ENCODE peak calls at places on chromosomes 5 and 9, in nine cellular contexts. W is lower leg skin, I is mammary epithelial cell, D is fibroblast of the aortic adventitia, G is AG10803, Y is right atrium auricular region, T is prostate gland, R is GM23338, L is fibroblast of pulmonary artery. B is an unnamed sample.

GRCh38 chr5:178116406-178116885 is 3.1 kb downstream of the N4BP3 start:
- DNase-seq in W (no peak), I (no peak), D (no peak), G (no peak), Y (no peak), T (no peak), R (no peak), L (no peak), B (peak; percentile 88)

GRCh38 chr9:31336841-31337240 is 1047.6 kb upstream of the ACO1 start:
- DNase-seq in W (no peak), I (no peak), D (no peak), G (no peak), Y (no peak), T (no peak), R (no peak), L (no peak), B (no peak)

GRCh38 chr9:91207889-91208651 is 153.6 kb downstream of the AUH start:
- DNase-seq in W (no peak), I (peak; percentile 72), D (peak; percentile 85), G (peak; percentile 88), Y (no peak), T (no peak), R (no peak), L (peak; percentile 63), B (peak; percentile 91)

GRCh38 chr9:137229903-137230719 is 590 bp upstream of the SLC34A3 start:
- DNase-seq in W (no peak), I (no peak), D (no peak), G (no peak), Y (no peak), T (no peak), R (no peak), L (no peak), B (no peak)

GRCh38 chr9:94904806-94905205 is 178.3 kb downstream of the AOPEP start:
- DNase-seq in W (no peak), I (no peak), D (no peak), G (no peak), Y (no peak), T (no peak), R (no peak), L (no peak), B (no peak)

GRCh38 chr9:135850737-135851136 is 56.6 kb downstream of the CAMSAP1 start:
- DNase-seq in W (no peak), I (no peak), D (no peak), G (no peak), Y (no peak), T (no peak), R (no peak), L (no peak), B (no peak)

GRCh38 chr9:126804198-126804695 is 593 bp upstream of the ZBTB43 start:
- DNase-seq in W (no peak), I (no peak), D (no peak), G (no peak), Y (no peak), T (no peak), R (no peak), L (no peak), B (no peak)

GRCh38 chr9:81614335-81614734 is 75.0 kb downstream of the TLE1 start:
- DNase-seq in W (no peak), I (no peak), D (no peak), G (no peak), Y (no peak), T (no peak), R (no peak), L (no peak), B (no peak)

GRCh38 chr9:112326194-112326593 is 7.2 kb downstream of the PTBP3 start:
- DNase-seq in W (no peak), I (no peak), D (no peak), G (no peak), Y (no peak), T (no peak), R (peak; percentile 17), L (no peak), B (peak; percentile 51)

DNA sequence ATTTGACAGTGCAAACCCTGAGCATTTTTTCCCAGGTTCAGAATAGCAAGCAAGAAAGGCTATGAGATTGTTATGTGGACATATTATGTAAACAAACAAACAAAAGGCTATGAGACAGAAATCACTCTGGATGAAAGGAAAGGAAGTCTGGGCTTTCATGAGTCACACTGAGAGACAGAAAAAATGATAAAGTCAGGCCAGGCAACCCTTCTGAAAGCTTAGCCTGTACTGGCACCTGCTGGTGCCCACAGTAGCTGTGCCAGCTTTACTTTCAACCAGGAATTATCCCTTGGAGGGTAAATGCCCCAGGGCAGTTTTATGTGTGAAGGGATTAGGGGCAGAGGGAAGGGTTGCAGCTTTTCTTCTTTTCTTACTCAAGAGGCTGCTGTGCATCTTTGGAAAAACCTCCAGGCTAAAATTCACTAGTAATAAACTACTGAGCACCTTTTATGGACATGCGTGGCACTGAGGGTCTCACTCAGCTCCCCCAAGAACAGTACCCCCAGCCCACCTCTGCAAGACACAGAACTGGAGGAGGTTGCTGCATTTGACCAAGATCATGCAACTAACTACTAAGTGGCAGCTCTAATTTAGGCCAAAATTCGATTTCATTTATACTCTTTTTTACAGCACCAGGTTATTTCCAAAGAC is 41.7 kb downstream of the ACTL7B start:
- DNase-seq in W (peak; percentile 28), I (peak; percentile 71), D (peak; percentile 40), G (peak; percentile 42), Y (no peak), T (no peak), R (peak; percentile 38), L (peak; percentile 47), B (no peak)
- TF ChIP-seq CTCF in W (no peak), I (peak; percentile 84), D (peak; percentile 35), G (peak; percentile 57), Y (peak; percentile 47), T (no peak), R (peak; percentile 49), L (peak; percentile 29), B (peak; percentile 15)

GRCh38 chr5:168064933-168065622 is 226.4 kb upstream of the WWC1 start:
- DNase-seq in W (no peak), I (no peak), D (no peak), G (no peak), Y (no peak), T (no peak), R (no peak), L (no peak), B (no peak)
- H3K4me3 ChIP-seq in W (no peak overlapping the region), I (no peak overlapping the region), D (no peak overlapping the region), G (no peak overlapping the region), Y (no peak overlapping the region), T (no peak overlapping the region), R (no peak overlapping the region), L (no peak overlapping the region), B (no peak overlapping the region)

DNA sequence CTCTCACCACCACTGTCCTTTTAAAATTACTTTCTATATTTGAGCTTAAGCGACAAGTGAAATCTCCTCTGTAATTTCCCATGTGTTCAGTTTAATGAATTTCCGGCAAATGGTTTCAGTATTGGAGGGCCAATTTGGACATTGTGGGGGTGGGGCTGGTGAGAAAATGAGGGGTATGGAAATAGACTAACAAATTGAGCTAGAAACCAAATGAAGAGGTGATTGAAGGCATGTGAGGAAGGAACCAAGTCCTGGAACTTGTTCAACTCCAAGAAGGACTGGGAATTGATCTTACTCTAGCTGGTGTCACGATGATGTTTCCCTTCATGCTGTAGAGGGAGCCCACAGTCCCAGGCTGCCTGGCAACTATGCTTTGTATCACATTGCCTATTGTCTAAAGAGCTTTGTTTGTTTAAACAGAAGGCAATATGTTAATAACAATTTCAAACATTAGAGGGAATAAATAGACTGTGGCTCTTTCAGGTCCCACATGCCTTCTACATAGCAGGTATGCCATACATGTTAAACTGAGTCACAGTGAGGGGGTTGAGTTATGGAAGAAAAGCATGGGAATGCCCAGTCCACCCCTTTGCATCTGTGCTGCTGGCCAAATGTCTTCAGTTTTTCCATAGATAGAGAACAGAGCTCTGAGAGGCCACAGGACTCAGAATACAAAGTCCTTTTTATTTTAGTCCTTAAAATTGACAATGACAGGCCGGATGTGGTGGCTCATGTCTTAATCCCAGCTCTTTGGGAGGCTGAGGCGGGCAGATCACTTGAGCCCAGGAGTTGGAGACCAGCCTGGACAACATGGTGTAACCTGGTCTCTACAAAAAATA is 25.0 kb upstream of the MATR3 start:
- DNase-seq in W (no peak), I (no peak), D (no peak), G (no peak), Y (no peak), T (no peak), R (no peak), L (peak; percentile 31), B (peak; percentile 66)
- TF ChIP-seq CTCF in W (no peak), I (peak; percentile 8), D (no peak), G (peak; percentile 12), Y (no peak), T (no peak), R (peak; percentile 34), L (peak; percentile 22), B (no peak)

GRCh38 chr9:127904888-127905728 is 5.7 kb upstream of the ST6GALNAC6 start:
- DNase-seq in W (no peak), I (no peak), D (no peak), G (no peak), Y (no peak), T (no peak), R (no peak), L (no peak), B (peak; percentile 77)

GRCh38 chr9:127907867-127908659 is 8.7 kb upstream of the ST6GALNAC6 start:
- DNase-seq in W (no peak), I (no peak), D (no peak), G (no peak), Y (no peak), T (no peak), R (no peak), L (no peak), B (no peak)

GRCh38 chr9:127905788-127906191 is 6.4 kb upstream of the ST6GALNAC6 start:
- DNase-seq in W (no peak), I (no peak), D (no peak), G (no peak), Y (no peak), T (no peak), R (no peak), L (no peak), B (peak; percentile 75)

GRCh38 chr9:127903557-127904475 is 4.4 kb upstream of the ST6GALNAC6 start:
- DNase-seq in W (peak; percentile 75), I (no peak), D (no peak), G (no peak), Y (peak; percentile 90), T (no peak), R (peak; percentile 88), L (no peak), B (peak; percentile 95)

GRCh38 chr9:127904518-127904887 is 5.1 kb upstream of the ST6GALNAC6 start:
- DNase-seq in W (no peak), I (no peak), D (no peak), G (no peak), Y (no peak), T (peak; percentile 74), R (peak; percentile 58), L (no peak), B (no peak)
- H3K4me3 ChIP-seq in W (no peak overlapping the region), I (no peak overlapping the region), D (no peak overlapping the region), G (no peak overlapping the region), Y (no peak overlapping the region), T (no peak overlapping the region), R (no peak overlapping the region), L (no peak overlapping the region), B (peak overlapping the region; percentile 64)